ENCODE peak calls at places on chromosomes 3 and 15, in six cellular contexts. One of them, this sample, is unnamed.

GRCh38 chr3:62600033-62600432 is 226.7 kb upstream of the FEZF2 start:
- DNase-seq in NCI-H2107: no peak
- DNase-seq in GM04504: no peak
- DNase-seq in posterior cingulate gyrus: no peak
- DNase-seq in neural crest cell: no peak
- DNase-seq in activated CD8-positive, alpha-beta memory T cell treated with anti-CD3 and anti-CD28 coated beads, Interleukin-2, amount 50 U/mL, for 4 hours: no peak
- DNase-seq in this sample: no peak

GRCh38 chr15:100263031-100263430 is 78.7 kb downstream of the ADAMTS17 start:
- DNase-seq in NCI-H2107: no peak
- DNase-seq in GM04504: no peak
- DNase-seq in posterior cingulate gyrus: no peak
- DNase-seq in neural crest cell: no peak
- DNase-seq in activated CD8-positive, alpha-beta memory T cell treated with anti-CD3 and anti-CD28 coated beads, Interleukin-2, amount 50 U/mL, for 4 hours: no peak
- DNase-seq in this sample: no peak

GRCh38 chr3:41199866-41200668 is 762 bp downstream of the CTNNB1 start:
- DNase-seq in NCI-H2107: no peak
- DNase-seq in GM04504: no peak
- DNase-seq in posterior cingulate gyrus: no peak
- DNase-seq in neural crest cell: peak
- DNase-seq in activated CD8-positive, alpha-beta memory T cell treated with anti-CD3 and anti-CD28 coated beads, Interleukin-2, amount 50 U/mL, for 4 hours: no peak
- DNase-seq in this sample: no peak

GRCh38 chr3:144763878-144764454 is 792.3 kb downstream of the DIPK2A start:
- DNase-seq in NCI-H2107: no peak
- DNase-seq in GM04504: no peak
- DNase-seq in posterior cingulate gyrus: no peak
- DNase-seq in neural crest cell: no peak
- DNase-seq in activated CD8-positive, alpha-beta memory T cell treated with anti-CD3 and anti-CD28 coated beads, Interleukin-2, amount 50 U/mL, for 4 hours: no peak
- DNase-seq in this sample: no peak

GRCh38 chr15:75355369-75355768 is 8.5 kb downstream of the NEIL1 start:
- DNase-seq in NCI-H2107: no peak
- DNase-seq in GM04504: no peak
- DNase-seq in posterior cingulate gyrus: no peak
- DNase-seq in neural crest cell: no peak
- DNase-seq in activated CD8-positive, alpha-beta memory T cell treated with anti-CD3 and anti-CD28 coated beads, Interleukin-2, amount 50 U/mL, for 4 hours: no peak
- DNase-seq in this sample: no peak

GRCh38 chr15:94359716-94360115 is 128.4 kb downstream of the MCTP2 start:
- DNase-seq in NCI-H2107: no peak
- DNase-seq in GM04504: no peak
- DNase-seq in posterior cingulate gyrus: no peak
- DNase-seq in neural crest cell: no peak
- DNase-seq in activated CD8-positive, alpha-beta memory T cell treated with anti-CD3 and anti-CD28 coated beads, Interleukin-2, amount 50 U/mL, for 4 hours: no peak
- DNase-seq in this sample: no peak

GRCh38 chr15:36911322-36911944 is 188.9 kb downstream of the MEIS2 start:
- DNase-seq in NCI-H2107: no peak
- DNase-seq in GM04504: no peak
- DNase-seq in posterior cingulate gyrus: no peak
- DNase-seq in neural crest cell: no peak
- DNase-seq in activated CD8-positive, alpha-beta memory T cell treated with anti-CD3 and anti-CD28 coated beads, Interleukin-2, amount 50 U/mL, for 4 hours: no peak
- DNase-seq in this sample: no peak

GRCh38 chr3:10974746-10975375 is 17.7 kb upstream of the SLC6A1 start:
- DNase-seq in NCI-H2107: no peak
- DNase-seq in GM04504: no peak
- DNase-seq in posterior cingulate gyrus: no peak
- DNase-seq in neural crest cell: no peak
- DNase-seq in activated CD8-positive, alpha-beta memory T cell treated with anti-CD3 and anti-CD28 coated beads, Interleukin-2, amount 50 U/mL, for 4 hours: no peak
- DNase-seq in this sample: no peak

GRCh38 chr15:93852761-93853160 is 378.6 kb upstream of the MCTP2 start:
- DNase-seq in NCI-H2107: no peak
- DNase-seq in GM04504: no peak
- DNase-seq in posterior cingulate gyrus: no peak
- DNase-seq in neural crest cell: no peak
- DNase-seq in activated CD8-positive, alpha-beta memory T cell treated with anti-CD3 and anti-CD28 coated beads, Interleukin-2, amount 50 U/mL, for 4 hours: no peak
- DNase-seq in this sample: no peak

GRCh38 chr3:181554233-181554765 is 157.4 kb upstream of the SOX2 start:
- DNase-seq in NCI-H2107: no peak
- DNase-seq in GM04504: no peak
- DNase-seq in posterior cingulate gyrus: no peak
- DNase-seq in neural crest cell: no peak
- DNase-seq in activated CD8-positive, alpha-beta memory T cell treated with anti-CD3 and anti-CD28 coated beads, Interleukin-2, amount 50 U/mL, for 4 hours: no peak
- DNase-seq in this sample: no peak